ENCODE peak calls at places on chromosomes 3 and 15, in four cellular contexts. Y, C, L and I are unnamed samples.

GRCh38 chr3:18744472-18744871 is 319.3 kb upstream of the SATB1 start:
- DNase-seq in Y (no peak), C (no peak), L (no peak), I (no peak)

GRCh38 chr15:30929064-30929669 is 25.5 kb downstream of the FAN1 start:
- DNase-seq in Y (no peak), C (peak), L (no peak), I (no peak)

GRCh38 chr3:93843981-93844380 is 129.7 kb downstream of the PROS1 start:
- DNase-seq in Y (peak), C (no peak), L (no peak), I (peak)

GRCh38 chr15:26029146-26029545 is 166.0 kb upstream of the ATP10A start:
- DNase-seq in Y (no peak), C (no peak), L (no peak), I (no peak)

GRCh38 chr3:53219897-53220483 is 35.8 kb downstream of the TKT start:
- DNase-seq in Y (peak), C (peak), L (peak), I (peak)

GRCh38 chr15:57316451-57316850 is 59.9 kb upstream of the CGNL1 start:
- DNase-seq in Y (no peak), C (no peak), L (no peak), I (no peak)

GRCh38 chr3:165133188-165133899 is 55.0 kb upstream of the SI start:
- DNase-seq in Y (no peak), C (no peak), L (no peak), I (no peak)

GRCh38 chr3:24608701-24609387 is 114.2 kb upstream of the THRB start:
- DNase-seq in Y (no peak), C (peak), L (no peak), I (peak)

GRCh38 chr15:96860746-96861145 is 530.2 kb downstream of the NR2F2 start:
- DNase-seq in Y (no peak), C (no peak), L (no peak), I (no peak)

GRCh38 chr15:101070024-101070423 is 150.9 kb downstream of the LRRK1 start:
- DNase-seq in Y (no peak), C (no peak), L (no peak), I (no peak)